ENCODE peak calls at places on chromosomes 16 and 17, in nine cellular contexts. H is left colon; J is effector CD4-positive, alpha-beta T cell; Y is A673; P is stimulated activated CD4-positive, alpha-beta T cell treated with anti-CD3 and anti-CD28 coated beads, Interleukin-1b, Interleukin-23, amount 100 ng/mL, for 4 hours; Q is activated T-helper 1 cell treated with anti-CD3 and anti-CD28 coated beads, Interleukin-12 subunit alpha, Interleukin-12 subunit beta, Interleukin-2, Interleukin-4 antibody, amounts not matched to agents 30 ng/mL and 10 ng/mL and 1 ng/mL, durations not matched to agents 14 hours and 24 hours and 36 hours; G is ovary; K is effector memory CD4-positive, alpha-beta T cell; M is RCC 7860. X is an unnamed sample.

GRCh38 chr17:83067071-83067717 is 12.2 kb upstream of the METRNL start:
- DNase-seq in H (peak; percentile 5), J (no peak), Y (no peak), P (no peak), Q (no peak), G (peak; percentile 33), K (no peak), M (no peak), X (no peak)

GRCh38 chr17:79840204-79840988 is 1.2 kb upstream of the CBX4 start:
- DNase-seq in H (peak; percentile 56), J (no peak), Y (peak; percentile 61), P (no peak), Q (no peak), G (peak; percentile 86), K (no peak), M (no peak), X (peak; percentile 52)

GRCh38 chr17:7710341-7710740 is 5.3 kb downstream of the EFNB3 start:
- DNase-seq in H (no peak), J (no peak), Y (no peak), P (no peak), Q (no peak), G (no peak), K (no peak), M (no peak), X (no peak)

GRCh38 chr17:29155235-29155965 is 24.8 kb downstream of the MYO18A start:
- DNase-seq in H (peak; percentile 65), J (no peak), Y (no peak), P (peak; percentile 60), Q (peak; percentile 51), G (no peak), K (no peak), M (peak; percentile 51), X (no peak)

GRCh38 chr17:36926226-36926625 is 11.0 kb upstream of the LHX1 start:
- DNase-seq in H (no peak), J (no peak), Y (no peak), P (no peak), Q (no peak), G (no peak), K (no peak), M (no peak), X (no peak)

GRCh38 chr16:57815987-57816745 is 13.9 kb upstream of the KIFC3 start:
- DNase-seq in H (peak; percentile 71), J (peak; percentile 7), Y (peak; percentile 85), P (peak; percentile 29), Q (peak; percentile 26), G (peak; percentile 64), K (peak; percentile 23), M (peak; percentile 86), X (peak; percentile 59)

GRCh38 chr17:62179525-62180161 is 114.6 kb upstream of the MED13 start:
- DNase-seq in H (no peak), J (no peak), Y (peak; percentile 95), P (no peak), Q (no peak), G (no peak), K (no peak), M (peak; percentile 92), X (no peak)

GRCh38 chr16:50573947-50574751 is 26.0 kb downstream of the NKD1 start:
- DNase-seq in H (no peak), J (no peak), Y (no peak), P (no peak), Q (no peak), G (peak; percentile 68), K (no peak), M (no peak), X (no peak)

GRCh38 chr16:21989141-21989540 is 11.8 kb downstream of the PDZD9 start:
- DNase-seq in H (no peak), J (no peak), Y (no peak), P (no peak), Q (no peak), G (no peak), K (no peak), M (no peak), X (no peak)

GRCh38 chr17:7393613-7394451 is 493 bp downstream of the PLSCR3 start:
- DNase-seq in H (peak; percentile 67), J (peak; percentile 72), Y (peak; percentile 38), P (no peak), Q (peak; percentile 19), G (peak; percentile 57), K (peak; percentile 74), M (no peak), X (no peak)

GRCh38 chr17:74512041-74512440 is 19.2 kb downstream of the CD300LB start:
- DNase-seq in H (no peak), J (no peak), Y (no peak), P (no peak), Q (no peak), G (no peak), K (no peak), M (no peak), X (no peak)

GRCh38 chr16:57481421-57481820 is 4.9 kb downstream of the DOK4 start:
- DNase-seq in H (no peak), J (no peak), Y (no peak), P (no peak), Q (no peak), G (no peak), K (no peak), M (no peak), X (no peak)

GRCh38 chr16:20889625-20890275 is 10.4 kb downstream of the DCUN1D3 start:
- DNase-seq in H (no peak), J (no peak), Y (no peak), P (no peak), Q (no peak), G (no peak), K (no peak), M (no peak), X (no peak)

GRCh38 chr16:4679854-4680636 is 13.3 kb upstream of the NUDT16L1 start:
- DNase-seq in H (peak; percentile 82), J (no peak), Y (peak; percentile 63), P (no peak), Q (no peak), G (peak; percentile 92), K (no peak), M (no peak), X (no peak)

GRCh38 chr16:83143788-83144187 is 517.0 kb downstream of the CDH13 start:
- DNase-seq in H (peak; percentile 13), J (no peak), Y (no peak), P (no peak), Q (no peak), G (no peak), K (no peak), M (peak; percentile 55), X (no peak)

GRCh38 chr16:50121721-50122445 is 31.2 kb upstream of the TENT4B start:
- DNase-seq in H (no peak), J (no peak), Y (no peak), P (no peak), Q (peak; percentile 63), G (no peak), K (peak; percentile 1), M (no peak), X (no peak)

GRCh38 chr17:63702223-63702577 is 2.3 kb upstream of the LIMD2 start:
- DNase-seq in H (peak; percentile 59), J (peak; percentile 50), Y (no peak), P (no peak), Q (peak; percentile 64), G (no peak), K (peak; percentile 52), M (no peak), X (peak; percentile 78)

GRCh38 chr17:73987395-73987794 is 216.1 kb upstream of the RPL38 start:
- DNase-seq in H (no peak), J (no peak), Y (no peak), P (no peak), Q (no peak), G (no peak), K (no peak), M (no peak), X (no peak)

GRCh38 chr16:55021595-55022475 is 91.2 kb downstream of the IRX5 start:
- DNase-seq in H (peak; percentile 18), J (no peak), Y (peak; percentile 79), P (no peak), Q (no peak), G (no peak), K (no peak), M (peak; percentile 44), X (no peak)

GRCh38 chr16:1435921-1436697 is 5.2 kb downstream of the PERCC1 start:
- DNase-seq in H (no peak), J (no peak), Y (no peak), P (no peak), Q (no peak), G (no peak), K (no peak), M (no peak), X (no peak)

GRCh38 chr16:1366060-1366711 is 14.5 kb downstream of the GNPTG start:
- DNase-seq in H (no peak), J (no peak), Y (no peak), P (no peak), Q (no peak), G (no peak), K (no peak), M (no peak), X (no peak)

GRCh38 chr17:28570716-28571254 is 539 bp downstream of the PIGS start:
- DNase-seq in H (peak; percentile 63), J (peak; percentile 50), Y (peak; percentile 46), P (no peak), Q (peak; percentile 45), G (peak; percentile 50), K (peak; percentile 35), M (no peak), X (peak; percentile 30)

GRCh38 chr17:7857724-7858486 is at the start of gene CYB5D1:
- DNase-seq in H (peak; percentile 92), J (peak; percentile 86), Y (peak; percentile 97), P (peak; percentile 86), Q (peak; percentile 87), G (peak; percentile 90), K (peak; percentile 87), M (peak; percentile 84), X (peak; percentile 94)

GRCh38 chr16:81500833-81501521 is 56.4 kb downstream of the CMIP start:
- DNase-seq in H (no peak), J (no peak), Y (peak; percentile 26), P (no peak), Q (no peak), G (no peak), K (no peak), M (peak; percentile 49), X (no peak)